ENCODE peak calls at places on chromosomes 4 and X, in five cellular contexts. J is NCI-H1417 treated with DMSO at 0.1 percent for 48 hours; R is nephron progenitor cell; G is activated CD4-positive, alpha-beta T cell treated with anti-CD3 and anti-CD28 coated beads, Interleukin-2, amount 50 U/mL, for 1 hour; Z is memory B cell. V is an unnamed sample.

GRCh38 chr4:167587361-167587760 is 353.1 kb upstream of the SPOCK3 start:
- DNase-seq in J (no peak), R (no peak), G (no peak), Z (no peak), V (no peak)

GRCh38 chrX:148682206-148682605 is 181.8 kb downstream of the AFF2 start:
- DNase-seq in J (no peak), R (no peak), G (no peak), Z (no peak), V (no peak)

GRCh38 chr4:673349-674091 is 556 bp downstream of the ATP5ME start:
- DNase-seq in J (no peak), R (peak), G (no peak), Z (no peak), V (no peak)

GRCh38 chr4:163556169-163556568 is 61.7 kb downstream of the TMA16 start:
- DNase-seq in J (peak), R (no peak), G (no peak), Z (no peak), V (no peak)

GRCh38 chr4:81504685-81505598 is 33.2 kb upstream of the RASGEF1B start:
- DNase-seq in J (no peak), R (no peak), G (peak), Z (peak), V (no peak)

GRCh38 chr4:8195841-8196460 is 3.1 kb upstream of the SH3TC1 start:
- DNase-seq in J (no peak), R (no peak), G (no peak), Z (no peak), V (no peak)

GRCh38 chr4:75708218-75708691 is 16.1 kb upstream of the USO1 start:
- DNase-seq in J (no peak), R (no peak), G (peak), Z (no peak), V (no peak)

GRCh38 chrX:40470830-40471429 is 109.8 kb upstream of the ATP6AP2 start:
- DNase-seq in J (no peak), R (no peak), G (no peak), Z (no peak), V (no peak)

GRCh38 chrX:54808109-54808604 is 612 bp downstream of the MAGED2 start:
- DNase-seq in J (no peak), R (peak), G (peak), Z (no peak), V (peak)

V was measured in NCI-H1436.